ENCODE peak calls at places on chromosomes 5 and 9, in four cellular contexts. B, K, Z and W are unnamed samples.

GRCh38 chr5:111013011-111013410 is 58.5 kb upstream of the TSLP start:
- DNase-seq in B (no peak), K (no peak), Z (no peak), W (no peak)

GRCh38 chr5:96288166-96288844 is 144.7 kb downstream of the PCSK1 start:
- DNase-seq in Z (no peak), K (no peak), B (no peak), W (no peak)

GRCh38 chr5:56306433-56307150 is 73.5 kb upstream of the ANKRD55 start:
- DNase-seq in K (no peak), B (no peak), Z (no peak), W (no peak)

GRCh38 chr5:13957032-13957645 is 12.7 kb upstream of the DNAH5 start:
- DNase-seq in Z (peak), B (no peak), K (no peak), W (no peak)

GRCh38 chr9:75101004-75101601 is 12.8 kb downstream of the OSTF1 start:
- DNase-seq in B (no peak), K (peak), Z (no peak), W (no peak)

GRCh38 chr5:82470185-82470584 is 192.0 kb upstream of the RPS23 start:
- DNase-seq in B (no peak), Z (no peak), K (no peak), W (no peak)

GRCh38 chr5:169765176-169765575 is 128.1 kb downstream of the DOCK2 start:
- DNase-seq in B (no peak), K (no peak), Z (no peak), W (no peak)

GRCh38 chr5:102801375-102801774 is 46.3 kb downstream of the PAM start:
- DNase-seq in K (no peak), Z (no peak), B (no peak), W (no peak)

GRCh38 chr9:133063500-133064231 is 1.9 kb downstream of the CEL start:
- DNase-seq in Z (no peak), K (no peak), B (no peak), W (no peak)

GRCh38 chr9:77218612-77219011 is 41.3 kb downstream of the VPS13A start:
- DNase-seq in K (no peak), B (no peak), Z (no peak), W (no peak)

GRCh38 chr5:168227973-168228615 is 63.4 kb upstream of the WWC1 start:
- DNase-seq in K (no peak), Z (no peak), B (no peak), W (no peak)

GRCh38 chr5:148135091-148136048 is 33.0 kb upstream of the SPINK14 start:
- DNase-seq in B (no peak), Z (no peak), K (no peak), W (no peak)

GRCh38 chr9:33510264-33511183 is 13.5 kb upstream of the ANKRD18B start:
- DNase-seq in B (peak), K (peak), Z (peak), W (peak)

GRCh38 chr9:21677834-21678233 is 124.6 kb upstream of the MTAP start:
- DNase-seq in Z (peak), K (no peak), B (no peak), W (no peak)

GRCh38 chr9:21454149-21454548 is 13.9 kb downstream of the IFNA1 start:
- DNase-seq in Z (no peak), K (no peak), B (no peak), W (no peak)

GRCh38 chr9:75448281-75448680 is 360.0 kb downstream of the OSTF1 start:
- DNase-seq in B (peak), Z (no peak), K (no peak), W (no peak)

GRCh38 chr9:20558609-20559016 is 63.7 kb downstream of the MLLT3 start:
- DNase-seq in B (no peak), Z (peak), K (no peak), W (no peak)

GRCh38 chr5:176492431-176492830 is 44.2 kb downstream of the FAF2 start:
- DNase-seq in Z (no peak), K (no peak), B (no peak), W (no peak)

GRCh38 chr5:56183507-56183906 is 49.6 kb downstream of the ANKRD55 start:
- DNase-seq in Z (no peak), B (no peak), K (no peak), W (no peak)

GRCh38 chr9:14372437-14373318 is 58.7 kb upstream of the NFIB start:
- DNase-seq in Z (peak), B (no peak), K (peak), W (peak)

GRCh38 chr5:121987052-121987684 is 25.4 kb downstream of the SRFBP1 start:
- DNase-seq in Z (no peak), K (no peak), B (no peak), W (no peak)

GRCh38 chr9:68669189-68669588 is 35.9 kb upstream of the PIP5K1B start:
- DNase-seq in K (no peak), Z (no peak), B (no peak), W (no peak)

GRCh38 chr9:68668127-68668526 is 36.9 kb upstream of the PIP5K1B start:
- DNase-seq in B (no peak), K (no peak), Z (no peak), W (no peak)

GRCh38 chr9:68678430-68678829 is 26.6 kb upstream of the PIP5K1B start:
- DNase-seq in B (peak), Z (no peak), K (no peak), W (no peak)

GRCh38 chr9:68672215-68672614 is 32.8 kb upstream of the PIP5K1B start:
- DNase-seq in K (no peak), B (no peak), Z (no peak), W (no peak)

GRCh38 chr9:68672625-68673024 is 32.4 kb upstream of the PIP5K1B start:
- DNase-seq in Z (no peak), B (no peak), K (no peak), W (no peak)
- TF ChIP-seq CTCF in Z (no peak), B (no peak), K (no peak), W (no peak)

GRCh38 chr5:107874810-107875209 is 204.1 kb upstream of the EFNA5 start:
- DNase-seq in B (no peak), K (no peak), Z (no peak), W (no peak)

GRCh38 chr5:107875834-107876233 is 205.1 kb upstream of the EFNA5 start:
- DNase-seq in B (no peak), K (no peak), Z (no peak), W (peak)

GRCh38 chr5:107873877-107874276 is 203.1 kb upstream of the EFNA5 start:
- DNase-seq in K (no peak), Z (no peak), B (no peak), W (no peak)

DNA sequence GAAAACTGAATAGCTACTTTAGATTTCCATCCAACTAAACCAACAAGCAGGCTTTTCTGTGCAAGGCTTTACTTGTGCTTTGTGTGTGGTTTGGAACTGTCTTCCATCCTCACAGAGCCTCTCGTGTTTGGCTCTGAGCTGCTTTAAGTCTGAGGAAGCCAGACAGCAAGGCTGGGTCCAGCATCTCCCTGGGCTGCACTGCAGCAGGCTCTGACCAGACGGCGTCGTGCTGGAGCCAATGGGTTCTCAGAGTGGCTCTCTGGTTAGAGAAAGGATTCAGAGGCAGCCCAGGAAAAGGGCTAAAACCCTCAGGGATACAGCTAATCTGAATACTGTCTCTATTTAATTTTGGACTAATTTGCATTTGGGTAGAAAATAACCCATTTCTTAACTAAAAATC is 207.9 kb upstream of the EFNA5 start:
- DNase-seq in K (no peak), B (no peak), Z (no peak), W (no peak)
- TF ChIP-seq POLR2A in K (no peak), B (no peak), Z (no peak), W (no peak)

GRCh38 chr5:139275536-139276297 is 17.8 kb upstream of the MATR3 start:
- DNase-seq in Z (no peak), B (peak), K (no peak), W (no peak)

GRCh38 chr5:139277171-139277570 is 16.4 kb upstream of the MATR3 start:
- DNase-seq in K (no peak), B (no peak), Z (no peak), W (no peak)

GRCh38 chr5:139276426-139276825 is 17.1 kb upstream of the MATR3 start:
- DNase-seq in K (no peak), B (no peak), Z (no peak), W (no peak)

GRCh38 chr5:139282195-139282557 is 11.4 kb upstream of the MATR3 start:
- DNase-seq in Z (no peak), B (no peak), K (no peak), W (no peak)

DNA sequence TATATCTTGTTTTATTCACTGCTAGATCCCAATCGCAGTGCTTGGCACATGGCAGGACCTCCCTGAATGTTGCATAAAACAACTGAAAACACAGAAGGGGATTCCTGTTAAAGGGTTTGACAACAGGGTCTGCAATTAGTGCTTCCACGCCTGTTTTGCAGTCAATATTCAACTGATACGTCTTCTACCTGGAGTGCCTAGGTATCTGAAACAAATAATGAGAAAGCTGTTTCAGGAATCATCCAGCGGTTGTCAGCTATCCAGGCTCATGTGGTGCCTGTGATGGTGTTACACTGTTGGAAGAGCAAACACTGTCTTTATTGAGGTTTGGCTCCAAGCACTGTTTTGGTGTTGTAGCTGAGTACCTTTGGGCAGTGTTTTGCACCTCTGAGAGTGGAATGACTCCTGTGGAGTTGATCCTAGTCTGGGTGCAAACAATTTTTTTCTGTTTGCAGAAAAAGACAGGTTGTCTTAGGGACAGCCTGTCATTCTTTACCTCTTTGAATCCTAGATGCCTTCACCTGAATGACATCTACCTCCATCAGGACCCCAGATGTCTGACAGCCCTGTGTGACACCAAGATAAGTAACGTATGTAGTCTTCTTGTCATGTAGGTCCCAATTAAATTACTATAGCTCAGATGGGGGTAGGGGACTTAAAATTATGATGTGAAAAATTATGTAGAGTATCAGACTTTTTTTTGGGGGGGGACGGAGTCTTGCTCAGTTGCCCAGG is 14.8 kb upstream of the MATR3 start:
- DNase-seq in B (no peak), K (no peak), Z (no peak), W (no peak)
- TF ChIP-seq EP300 in B (no peak), K (no peak), Z (no peak), W (no peak)

GRCh38 chr9:129182625-129183494 is 4.8 kb upstream of the IER5L start:
- DNase-seq in K (no peak), B (peak), Z (peak), W (no peak)
- TF ChIP-seq CTCF in K (no peak), B (peak), Z (peak), W (peak)

GRCh38 chr5:154612666-154613065 is 134.6 kb upstream of the HAND1 start:
- DNase-seq in K (no peak), Z (no peak), B (no peak), W (no peak)
- TF ChIP-seq POLR2A in K (no peak), Z (no peak), B (no peak), W (no peak)

GRCh38 chr5:142428036-142428772 is 103.4 kb upstream of the SPRY4 start:
- DNase-seq in K (no peak), B (no peak), Z (no peak), W (no peak)

GRCh38 chr5:142426676-142427364 is 102.0 kb upstream of the SPRY4 start:
- DNase-seq in K (no peak), B (no peak), Z (no peak), W (no peak)

GRCh38 chr5:142425286-142426065 is 100.7 kb upstream of the SPRY4 start:
- DNase-seq in B (no peak), Z (no peak), K (no peak), W (no peak)

GRCh38 chr5:142427529-142427928 is 102.7 kb upstream of the SPRY4 start:
- DNase-seq in B (no peak), K (no peak), Z (no peak), W (no peak)

GRCh38 chr5:142426129-142426641 is 101.4 kb upstream of the SPRY4 start:
- DNase-seq in B (peak), K (no peak), Z (no peak), W (peak)
- TF ChIP-seq EP300 in B (no peak), K (no peak), Z (no peak), W (no peak)

GRCh38 chr5:179455320-179455719 is 95.0 kb upstream of the RUFY1 start:
- DNase-seq in Z (no peak), B (no peak), K (no peak), W (no peak)

GRCh38 chr5:179457612-179458011 is 92.7 kb upstream of the RUFY1 start:
- DNase-seq in Z (no peak), B (no peak), K (no peak), W (no peak)

GRCh38 chr5:179461576-179461975 is 88.8 kb upstream of the RUFY1 start:
- DNase-seq in B (no peak), K (no peak), Z (no peak), W (no peak)

GRCh38 chr5:179464631-179465030 is 85.7 kb upstream of the RUFY1 start:
- DNase-seq in B (no peak), K (no peak), Z (no peak), W (no peak)

DNA sequence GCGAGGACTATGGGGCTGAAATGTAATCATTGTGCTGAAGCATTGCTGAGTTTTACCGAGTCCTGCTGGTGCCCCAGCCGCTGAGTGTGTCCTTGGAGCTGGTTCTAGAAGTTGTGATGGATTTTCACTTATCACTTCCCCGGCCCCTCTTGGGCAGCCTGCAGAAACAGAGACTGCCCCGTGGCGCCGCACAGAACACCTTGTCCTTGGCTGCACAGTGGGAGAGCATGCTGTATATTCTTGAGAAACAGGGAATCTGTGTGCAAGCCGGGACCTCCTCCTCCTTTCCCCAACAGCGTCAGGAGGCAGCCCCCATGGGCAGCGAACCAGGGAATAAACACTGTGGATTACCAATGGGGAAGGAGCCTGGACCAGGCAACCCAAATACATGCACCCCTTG is 90.6 kb upstream of the RUFY1 start:
- DNase-seq in K (no peak), Z (no peak), B (no peak), W (no peak)
- TF ChIP-seq CTCF in K (no peak), Z (no peak), B (no peak), W (no peak)